ENCODE peak calls at places on chromosomes 13 and 19, in five cellular contexts. One of them, this sample, is unnamed.

GRCh38 chr19:35856001-35856400 is 710 bp upstream of the KIRREL2 start:
- DNase-seq in kidney epithelial cell: no peak
- DNase-seq in fibroblast of the aortic adventitia: no peak
- DNase-seq in gastrocnemius medialis: no peak
- DNase-seq in Peyer's patch: no peak
- DNase-seq in this sample: no peak

GRCh38 chr19:50328257-50329145 is 676 bp downstream of the KCNC3 start:
- DNase-seq in kidney epithelial cell: no peak
- DNase-seq in fibroblast of the aortic adventitia: no peak
- DNase-seq in gastrocnemius medialis: no peak
- DNase-seq in Peyer's patch: no peak
- DNase-seq in this sample: no peak

GRCh38 chr19:35925501-35925900 is 10.7 kb upstream of the LRFN3 start:
- DNase-seq in kidney epithelial cell: no peak
- DNase-seq in fibroblast of the aortic adventitia: no peak
- DNase-seq in gastrocnemius medialis: no peak
- DNase-seq in Peyer's patch: no peak
- DNase-seq in this sample: no peak

GRCh38 chr13:25872871-25873607 is 178.8 kb downstream of the SHISA2 start:
- DNase-seq in kidney epithelial cell: no peak
- DNase-seq in fibroblast of the aortic adventitia: no peak
- DNase-seq in gastrocnemius medialis: peak; percentile 41
- DNase-seq in Peyer's patch: no peak
- DNase-seq in this sample: no peak

GRCh38 chr13:39039033-39039432 is 777 bp downstream of the NHLRC3 start:
- DNase-seq in kidney epithelial cell: no peak
- DNase-seq in fibroblast of the aortic adventitia: no peak
- DNase-seq in gastrocnemius medialis: no peak
- DNase-seq in Peyer's patch: no peak
- DNase-seq in this sample: no peak

GRCh38 chr13:83024955-83025594 is 857.2 kb downstream of the SLITRK1 start:
- DNase-seq in kidney epithelial cell: no peak
- DNase-seq in fibroblast of the aortic adventitia: peak; percentile 39
- DNase-seq in gastrocnemius medialis: no peak
- DNase-seq in Peyer's patch: no peak
- DNase-seq in this sample: no peak

GRCh38 chr13:23751195-23751594 is 138.0 kb downstream of the MIPEP start:
- DNase-seq in kidney epithelial cell: no peak
- DNase-seq in fibroblast of the aortic adventitia: no peak
- DNase-seq in gastrocnemius medialis: no peak
- DNase-seq in Peyer's patch: no peak
- DNase-seq in this sample: no peak

GRCh38 chr13:103812558-103812957 is 746.3 kb upstream of the SLC10A2 start:
- DNase-seq in kidney epithelial cell: no peak
- DNase-seq in fibroblast of the aortic adventitia: no peak
- DNase-seq in gastrocnemius medialis: no peak
- DNase-seq in Peyer's patch: no peak
- DNase-seq in this sample: no peak

GRCh38 chr13:112897956-112898785 is 70.8 kb upstream of the MCF2L start:
- DNase-seq in kidney epithelial cell: no peak
- DNase-seq in fibroblast of the aortic adventitia: no peak
- DNase-seq in gastrocnemius medialis: no peak
- DNase-seq in Peyer's patch: no peak
- DNase-seq in this sample: no peak

GRCh38 chr19:36916991-36917390 is 859 bp downstream of the ZNF568 start:
- DNase-seq in kidney epithelial cell: no peak
- DNase-seq in fibroblast of the aortic adventitia: peak; percentile 36
- DNase-seq in gastrocnemius medialis: no peak
- DNase-seq in Peyer's patch: no peak
- DNase-seq in this sample: no peak

GRCh38 chr19:1295169-1296012 is 9.7 kb downstream of the EFNA2 start:
- DNase-seq in kidney epithelial cell: no peak
- DNase-seq in fibroblast of the aortic adventitia: no peak
- DNase-seq in gastrocnemius medialis: no peak
- DNase-seq in Peyer's patch: no peak
- DNase-seq in this sample: no peak

GRCh38 chr13:95452376-95452775 is 100.1 kb upstream of the CLDN10 start:
- DNase-seq in kidney epithelial cell: no peak
- DNase-seq in fibroblast of the aortic adventitia: peak; percentile 16
- DNase-seq in gastrocnemius medialis: no peak
- DNase-seq in Peyer's patch: no peak
- DNase-seq in this sample: no peak

GRCh38 chr13:81295177-81295576 is 954.3 kb upstream of the SPRY2 start:
- DNase-seq in kidney epithelial cell: no peak
- DNase-seq in fibroblast of the aortic adventitia: no peak
- DNase-seq in gastrocnemius medialis: no peak
- DNase-seq in Peyer's patch: no peak
- DNase-seq in this sample: no peak

GRCh38 chr13:107348931-107349330 is 781.0 kb upstream of the ARGLU1 start:
- DNase-seq in kidney epithelial cell: no peak
- DNase-seq in fibroblast of the aortic adventitia: no peak
- DNase-seq in gastrocnemius medialis: no peak
- DNase-seq in Peyer's patch: no peak
- DNase-seq in this sample: no peak

GRCh38 chr13:107347641-107348369 is 779.9 kb upstream of the ARGLU1 start:
- DNase-seq in kidney epithelial cell: no peak
- DNase-seq in fibroblast of the aortic adventitia: no peak
- DNase-seq in gastrocnemius medialis: no peak
- DNase-seq in Peyer's patch: no peak
- DNase-seq in this sample: no peak

GRCh38 chr13:107348471-107348870 is 780.5 kb upstream of the ARGLU1 start:
- DNase-seq in kidney epithelial cell: no peak
- DNase-seq in fibroblast of the aortic adventitia: no peak
- DNase-seq in gastrocnemius medialis: no peak
- DNase-seq in Peyer's patch: no peak
- DNase-seq in this sample: no peak

DNA sequence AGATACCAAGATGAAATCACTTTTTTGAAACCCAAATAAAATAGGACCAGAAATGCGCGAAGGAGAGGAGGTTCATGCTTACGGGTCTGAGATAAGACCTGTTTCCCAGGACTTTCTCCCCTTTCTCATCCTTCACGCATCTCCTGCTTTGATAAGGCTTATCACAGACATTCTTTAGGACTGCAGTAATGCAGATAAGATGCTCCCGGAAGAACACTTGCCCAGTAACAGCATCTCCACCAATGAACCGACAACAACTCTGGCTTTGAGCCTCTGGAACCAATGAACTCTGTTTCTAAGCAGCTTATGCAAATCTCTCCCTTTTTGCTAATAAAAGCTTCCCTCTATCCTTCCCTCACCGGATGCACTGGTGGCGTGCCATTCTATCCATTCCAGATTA is 783.4 kb upstream of the ARGLU1 start:
- DNase-seq in kidney epithelial cell: no peak
- DNase-seq in fibroblast of the aortic adventitia: peak; percentile 28
- DNase-seq in gastrocnemius medialis: no peak
- DNase-seq in Peyer's patch: no peak
- DNase-seq in this sample: no peak
- H3K4me3 ChIP-seq in kidney epithelial cell: no peak overlapping the region
- H3K4me3 ChIP-seq in fibroblast of the aortic adventitia: no peak overlapping the region
- H3K4me3 ChIP-seq in gastrocnemius medialis: no peak overlapping the region
- H3K4me3 ChIP-seq in Peyer's patch: no peak overlapping the region
- H3K4me3 ChIP-seq in this sample: no peak overlapping the region

GRCh38 chr19:2633693-2634075 is 68.8 kb downstream of the GNG7 start:
- DNase-seq in kidney epithelial cell: no peak
- DNase-seq in fibroblast of the aortic adventitia: no peak
- DNase-seq in gastrocnemius medialis: no peak
- DNase-seq in Peyer's patch: no peak
- DNase-seq in this sample: no peak

GRCh38 chr19:2634960-2635359 is 67.5 kb downstream of the GNG7 start:
- DNase-seq in kidney epithelial cell: no peak
- DNase-seq in fibroblast of the aortic adventitia: no peak
- DNase-seq in gastrocnemius medialis: no peak
- DNase-seq in Peyer's patch: no peak
- DNase-seq in this sample: no peak

GRCh38 chr19:2636142-2636896 is 66.2 kb downstream of the GNG7 start:
- DNase-seq in kidney epithelial cell: no peak
- DNase-seq in fibroblast of the aortic adventitia: no peak
- DNase-seq in gastrocnemius medialis: no peak
- DNase-seq in Peyer's patch: no peak
- DNase-seq in this sample: no peak

GRCh38 chr19:2636897-2637683 is 65.4 kb downstream of the GNG7 start:
- DNase-seq in kidney epithelial cell: no peak
- DNase-seq in fibroblast of the aortic adventitia: peak; percentile 37
- DNase-seq in gastrocnemius medialis: no peak
- DNase-seq in Peyer's patch: peak; percentile 82
- DNase-seq in this sample: peak; percentile 50

GRCh38 chr19:2634228-2634951 is 68.1 kb downstream of the GNG7 start:
- DNase-seq in kidney epithelial cell: no peak
- DNase-seq in fibroblast of the aortic adventitia: peak; percentile 49
- DNase-seq in gastrocnemius medialis: no peak
- DNase-seq in Peyer's patch: no peak
- DNase-seq in this sample: no peak
- H3K4me3 ChIP-seq in kidney epithelial cell: no peak overlapping the region
- H3K4me3 ChIP-seq in fibroblast of the aortic adventitia: peak overlapping the region; percentile 17
- H3K4me3 ChIP-seq in gastrocnemius medialis: no peak overlapping the region
- H3K4me3 ChIP-seq in Peyer's patch: no peak overlapping the region
- H3K4me3 ChIP-seq in this sample: no peak overlapping the region

GRCh38 chr13:110524484-110525254 is 36.9 kb downstream of the RAB20 start:
- DNase-seq in kidney epithelial cell: no peak
- DNase-seq in fibroblast of the aortic adventitia: no peak
- DNase-seq in gastrocnemius medialis: no peak
- DNase-seq in Peyer's patch: peak; percentile 89
- DNase-seq in this sample: no peak
- H3K4me3 ChIP-seq in kidney epithelial cell: no peak overlapping the region
- H3K4me3 ChIP-seq in fibroblast of the aortic adventitia: no peak overlapping the region
- H3K4me3 ChIP-seq in gastrocnemius medialis: peak overlapping the region; percentile 1
- H3K4me3 ChIP-seq in Peyer's patch: peak overlapping the region; percentile 8
- H3K4me3 ChIP-seq in this sample: no peak overlapping the region

DNA sequence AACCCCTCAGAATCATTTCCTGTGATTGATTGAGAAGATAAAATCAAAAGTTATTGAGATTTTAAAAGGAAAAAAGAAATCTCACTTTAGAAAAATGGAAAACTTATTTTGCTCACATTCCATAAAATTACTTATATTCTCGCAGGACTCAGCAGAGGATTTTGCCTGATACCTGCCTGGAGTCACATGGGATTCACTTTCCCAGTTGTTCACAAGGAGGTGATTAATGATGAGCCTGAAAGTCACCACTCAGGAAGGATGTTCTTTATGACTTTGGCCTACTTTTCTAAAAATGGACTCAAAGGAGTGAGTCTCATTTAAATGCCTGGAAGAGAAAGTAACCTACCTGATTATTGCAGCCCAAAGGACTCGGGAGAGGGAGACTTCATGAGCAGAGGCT is 34.5 kb upstream of the FAM216B start:
- DNase-seq in kidney epithelial cell: no peak
- DNase-seq in fibroblast of the aortic adventitia: no peak
- DNase-seq in gastrocnemius medialis: no peak
- DNase-seq in Peyer's patch: no peak
- DNase-seq in this sample: no peak
- H3K4me3 ChIP-seq in kidney epithelial cell: no peak overlapping the region
- H3K4me3 ChIP-seq in fibroblast of the aortic adventitia: no peak overlapping the region
- H3K4me3 ChIP-seq in gastrocnemius medialis: no peak overlapping the region
- H3K4me3 ChIP-seq in Peyer's patch: no peak overlapping the region
- H3K4me3 ChIP-seq in this sample: no peak overlapping the region